ENCODE peak calls at places on chromosomes 6 and 20, in ten cellular contexts. G is left cardiac atrium; S is NCI-H446 treated with DMSO at 0.1 percent for 48 hours; C is H54; W is A549; M is stimulated activated CD4-positive, alpha-beta T cell treated with anti-CD3 and anti-CD28 coated beads, Interleukin-1b, Interleukin-23, amount 100 ng/mL, for 24 hours; H is fibroblast of pulmonary artery; E is NCI-H748 treated with DMSO at 0.1 percent for 48 hours; X is glutamatergic neuron; Z is fibroblast of lung. A is an unnamed sample.

GRCh38 chr6:37636801-37637561 is 60.7 kb downstream of the MDGA1 start:
- DNase-seq in Z (no peak), H (no peak), C (no peak), M (no peak), W (no peak), S (no peak), X (no peak), E (no peak), G (no peak), A (no peak)

GRCh38 chr6:83221886-83222479 is 28.8 kb downstream of the RWDD2A start:
- DNase-seq in G (no peak), M (no peak), S (no peak), W (no peak), H (peak; percentile 73), X (no peak), C (no peak), Z (peak; percentile 70), E (peak; percentile 53), A (peak; percentile 72)

GRCh38 chr20:52382931-52383330 is 191.4 kb upstream of the ZFP64 start:
- DNase-seq in M (no peak), E (no peak), W (no peak), G (no peak), H (no peak), C (no peak), X (no peak), S (no peak), Z (no peak), A (no peak)

GRCh38 chr20:47659904-47660601 is 125.2 kb downstream of the SULF2 start:
- DNase-seq in M (no peak), H (no peak), G (no peak), S (no peak), W (no peak), E (no peak), C (no peak), X (no peak), Z (no peak), A (no peak)

GRCh38 chr6:123039431-123039830 is 43.4 kb downstream of the CLVS2 start:
- DNase-seq in H (no peak), Z (no peak), X (no peak), E (no peak), S (no peak), M (no peak), C (no peak), G (no peak), W (no peak), A (no peak)

GRCh38 chr6:75202676-75203131 is 3.1 kb downstream of the COL12A1 start:
- DNase-seq in G (no peak), H (peak; percentile 29), M (no peak), W (no peak), E (no peak), C (no peak), X (no peak), S (no peak), Z (peak; percentile 40), A (peak; percentile 39)

GRCh38 chr6:160005861-160006540 is 37.1 kb downstream of the IGF2R start:
- DNase-seq in S (no peak), G (peak; percentile 62), C (no peak), M (no peak), Z (peak; percentile 68), X (peak; percentile 32), H (peak; percentile 63), W (no peak), E (no peak), A (peak; percentile 68)

GRCh38 chr6:16511048-16511660 is 250.1 kb downstream of the ATXN1 start:
- DNase-seq in S (peak; percentile 23), C (peak; percentile 5), E (peak; percentile 39), Z (peak; percentile 61), X (no peak), W (peak; percentile 12), H (peak; percentile 65), G (no peak), M (no peak), A (peak; percentile 66)

GRCh38 chr6:149963212-149963461 is 606 bp upstream of the ULBP1 start:
- DNase-seq in E (peak; percentile 55), Z (peak; percentile 59), W (peak; percentile 43), M (peak; percentile 44), X (peak; percentile 65), H (peak; percentile 29), S (peak; percentile 34), C (peak; percentile 74), G (no peak), A (peak; percentile 21)

GRCh38 chr20:58294497-58295455 is 14.7 kb upstream of the RAB22A start:
- DNase-seq in W (no peak), Z (no peak), X (no peak), G (no peak), H (no peak), E (no peak), M (no peak), S (no peak), C (no peak), A (no peak)

GRCh38 chr6:119960065-119960464 is 610.5 kb upstream of the MAN1A1 start:
- DNase-seq in M (no peak), E (no peak), W (no peak), X (no peak), C (no peak), S (no peak), G (no peak), H (no peak), Z (no peak), A (no peak)

GRCh38 chr6:7479801-7480266 is 61.6 kb upstream of the DSP start:
- DNase-seq in M (no peak), W (peak; percentile 51), E (no peak), X (no peak), S (no peak), C (peak; percentile 50), H (peak; percentile 77), Z (peak; percentile 16), G (no peak), A (peak; percentile 83)

GRCh38 chr6:82862543-82862942 is 203.1 kb downstream of the UBE3D start:
- DNase-seq in S (no peak), H (peak; percentile 44), C (no peak), Z (no peak), E (no peak), W (no peak), X (no peak), M (no peak), G (no peak), A (peak; percentile 18)

GRCh38 chr6:83590413-83590812 is 78.1 kb downstream of the PRSS35 start:
- DNase-seq in G (no peak), X (no peak), S (no peak), W (no peak), H (peak; percentile 60), C (no peak), M (no peak), Z (peak; percentile 45), E (no peak), A (peak; percentile 63)

GRCh38 chr6:88605271-88605670 is 358.1 kb downstream of the RNGTT start:
- DNase-seq in G (no peak), H (no peak), W (no peak), S (no peak), E (no peak), C (no peak), M (no peak), Z (no peak), X (no peak), A (no peak)

GRCh38 chr6:11994875-11995461 is 17.1 kb upstream of the HIVEP1 start:
- DNase-seq in M (no peak), S (no peak), E (no peak), X (no peak), G (no peak), H (no peak), Z (peak; percentile 20), C (no peak), W (no peak), A (no peak)

GRCh38 chr6:157443066-157443800 is 62.2 kb downstream of the ZDHHC14 start:
- DNase-seq in X (no peak), W (no peak), E (no peak), Z (peak; percentile 51), G (no peak), S (no peak), C (no peak), M (no peak), H (peak; percentile 62), A (peak; percentile 38)

GRCh38 chr20:38216736-38217595 is 43.6 kb downstream of the KIAA1755 start:
- DNase-seq in C (no peak), X (no peak), E (no peak), W (no peak), G (no peak), H (no peak), S (no peak), M (no peak), Z (no peak), A (no peak)

GRCh38 chr6:130565696-130566095 is 199.9 kb downstream of the TMEM200A start:
- DNase-seq in X (no peak), E (no peak), S (no peak), Z (no peak), M (no peak), C (no peak), G (no peak), H (no peak), W (no peak), A (no peak)

GRCh38 chr6:135675862-135676261 is 175.6 kb upstream of the PDE7B start:
- DNase-seq in W (peak; percentile 17), X (no peak), G (no peak), M (no peak), Z (peak; percentile 59), C (no peak), E (peak; percentile 37), H (peak; percentile 58), S (no peak), A (peak; percentile 41)

GRCh38 chr20:50041238-50041915 is 58.6 kb downstream of the SNAI1 start:
- DNase-seq in H (no peak), E (no peak), W (no peak), G (no peak), C (no peak), Z (no peak), M (no peak), S (no peak), X (no peak), A (no peak)

GRCh38 chr6:118869350-118869749 is 24.6 kb upstream of the ASF1A start:
- DNase-seq in C (no peak), X (no peak), M (no peak), S (no peak), G (no peak), W (no peak), E (no peak), Z (peak; percentile 12), H (peak; percentile 61), A (no peak)

GRCh38 chr6:11270030-11271027 is 37.9 kb upstream of the NEDD9 start:
- DNase-seq in M (no peak), Z (peak; percentile 77), W (no peak), S (no peak), X (no peak), H (peak; percentile 77), G (peak; percentile 72), C (no peak), E (peak; percentile 77), A (peak; percentile 77)

GRCh38 chr20:531608-532007 is 12.0 kb downstream of the CSNK2A1 start:
- DNase-seq in X (no peak), M (no peak), C (no peak), G (no peak), S (no peak), H (no peak), Z (no peak), E (no peak), W (no peak), A (no peak)